ENCODE peak calls at places on chromosomes 16 and 17, in four cellular contexts. Q, K, R and E are unnamed samples.

GRCh38 chr16:53743149-53743566 is 39.2 kb downstream of the FTO start:
- DNase-seq in Q (peak; percentile 27), K (no peak), R (no peak), E (peak; percentile 29)

GRCh38 chr17:34390649-34391048 is 27.6 kb upstream of the CCL1 start:
- DNase-seq in Q (no peak), K (no peak), R (no peak), E (no peak)

GRCh38 chr17:48160177-48160967 is 52.8 kb downstream of the SNX11 start:
- DNase-seq in Q (no peak), K (peak; percentile 63), R (no peak), E (no peak)

GRCh38 chr17:31511583-31511982 is 120.1 kb downstream of the RAB11FIP4 start:
- DNase-seq in Q (no peak), K (no peak), R (no peak), E (no peak)

GRCh38 chr16:51666821-51667220 is 515.8 kb upstream of the SALL1 start:
- DNase-seq in Q (no peak), K (no peak), R (no peak), E (no peak)

GRCh38 chr16:49956915-49957314 is 68.1 kb upstream of the CNEP1R1 start:
- DNase-seq in Q (no peak), K (no peak), R (no peak), E (no peak)

GRCh38 chr16:3047387-3047720 is 993 bp downstream of the MMP25 start:
- DNase-seq in Q (no peak), K (no peak), R (no peak), E (no peak)

GRCh38 chr17:6286239-6286638 is 148.7 kb downstream of the AIPL1 start:
- DNase-seq in Q (peak; percentile 16), K (no peak), R (no peak), E (no peak)

GRCh38 chr17:50049636-50050035 is 6.3 kb upstream of the ITGA3 start:
- DNase-seq in Q (no peak), K (peak; percentile 14), R (no peak), E (no peak)

GRCh38 chr16:31136287-31136662 is 748 bp upstream of the PRSS8 start:
- DNase-seq in Q (no peak), K (no peak), R (no peak), E (no peak)
- H3K4me1 ChIP-seq in Q (peaks cover 68% of the 10 kb centered on the region), K (peaks cover 11% of the 10 kb centered on the region), R (peaks cover 49% of the 10 kb centered on the region), E (peaks cover 22% of the 10 kb centered on the region)

GRCh38 chr17:73482251-73482661 is 162.0 kb downstream of the SDK2 start:
- DNase-seq in Q (no peak), K (no peak), R (peak; percentile 24), E (no peak)

GRCh38 chr17:73480740-73481139 is 163.5 kb downstream of the SDK2 start:
- DNase-seq in Q (no peak), K (no peak), R (no peak), E (no peak)

GRCh38 chr17:73476890-73477350 is 165.1 kb upstream of the CDC42EP4 start:
- DNase-seq in Q (no peak), K (no peak), R (no peak), E (no peak)

GRCh38 chr17:73481672-73482071 is 162.6 kb downstream of the SDK2 start:
- DNase-seq in Q (no peak), K (no peak), R (no peak), E (no peak)

DNA sequence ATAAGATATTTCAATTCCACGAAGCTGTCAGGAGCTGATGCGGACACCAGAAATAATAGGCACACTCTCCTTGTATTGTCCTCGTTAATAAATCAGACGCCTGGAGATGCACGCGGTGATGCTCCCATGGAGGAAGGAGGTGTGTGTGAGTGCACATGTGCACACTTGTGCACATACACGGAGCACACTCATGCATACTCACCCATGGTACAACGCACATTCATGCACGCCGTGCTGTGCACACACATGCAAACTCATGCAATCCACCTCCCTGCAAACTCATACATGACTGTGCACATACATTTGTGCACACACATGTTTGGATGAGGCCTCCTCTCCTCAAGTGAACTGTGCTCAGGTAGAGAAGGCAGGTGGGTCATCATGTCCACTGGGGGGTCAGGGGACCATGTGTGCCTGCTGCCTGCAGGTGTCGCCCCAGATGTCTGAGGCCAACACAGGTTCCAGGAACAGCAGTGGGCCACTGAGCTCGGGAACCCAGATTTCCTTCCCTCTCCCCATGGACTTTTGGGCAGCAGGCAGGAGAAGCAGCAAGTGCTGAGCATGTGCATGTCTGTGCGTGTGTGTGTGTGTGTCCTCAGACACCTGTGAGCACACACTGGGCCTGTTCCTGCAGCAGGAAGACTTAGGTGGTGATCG is 165.3 kb downstream of the SDK2 start:
- DNase-seq in Q (no peak), K (no peak), R (no peak), E (no peak)
- TF ChIP-seq CTCF in Q (no peak), K (peak; percentile 20), R (no peak), E (no peak)

GRCh38 chr17:66468241-66469087 is 166.1 kb downstream of the PRKCA start:
- DNase-seq in Q (peak; percentile 94), K (no peak), R (no peak), E (peak; percentile 95)

GRCh38 chr17:66466933-66467367 is 164.5 kb downstream of the PRKCA start:
- DNase-seq in Q (peak; percentile 98), K (no peak), R (no peak), E (peak; percentile 99)

GRCh38 chr17:66466421-66466820 is 164.0 kb downstream of the PRKCA start:
- DNase-seq in Q (no peak), K (no peak), R (no peak), E (no peak)

GRCh38 chr17:66469088-66469442 is 166.7 kb downstream of the PRKCA start:
- DNase-seq in Q (no peak), K (no peak), R (no peak), E (no peak)

GRCh38 chr17:66467766-66468165 is 165.4 kb downstream of the PRKCA start:
- DNase-seq in Q (no peak), K (no peak), R (no peak), E (no peak)
- H3K4me1 ChIP-seq in Q (peaks cover 40% of the 10 kb centered on the region), K (peaks cover 18% of the 10 kb centered on the region), R (peaks cover 51% of the 10 kb centered on the region), E (peaks cover 38% of the 10 kb centered on the region)

GRCh38 chr16:67675999-67676398 is 9.4 kb downstream of the C16orf86 start:
- DNase-seq in Q (no peak), K (no peak), R (no peak), E (no peak)
- TF ChIP-seq CTCF in Q (no peak), K (no peak), R (no peak), E (no peak)

GRCh38 chr17:28944343-28944742 is 7.0 kb downstream of the PHF12 start:
- DNase-seq in Q (no peak), K (no peak), R (no peak), E (no peak)
- H3K4me1 ChIP-seq in Q (peaks cover 27% of the 10 kb centered on the region), K (peaks cover 27% of the 10 kb centered on the region), R (peaks cover 70% of the 10 kb centered on the region), E (peaks cover 10% of the 10 kb centered on the region)

GRCh38 chr17:65057520-65058075 is 1.1 kb upstream of the GNA13 start:
- DNase-seq in Q (peak; percentile 65), K (peak; percentile 64), R (no peak), E (no peak)
- TF ChIP-seq CTCF in Q (no peak), K (no peak), R (no peak), E (no peak)